ENCODE peak calls at places on chromosomes 4 and X, in six cellular contexts. I, L, C, P, S and X are unnamed samples.

GRCh38 chr4:152663203-152664066 is 16.4 kb downstream of the TMEM154 start:
- DNase-seq in I (no peak), P (no peak), S (no peak), L (no peak), C (peak), X (peak)

GRCh38 chr4:120672558-120673147 is 249.9 kb downstream of the PRDM5 start:
- DNase-seq in S (no peak), L (no peak), I (peak), P (no peak), C (peak), X (no peak)

GRCh38 chrX:22165732-22166457 is 106.8 kb upstream of the CBLL2 start:
- DNase-seq in S (no peak), L (no peak), C (no peak), P (peak), I (no peak), X (no peak)

GRCh38 chr4:26204911-26205368 is 115.9 kb upstream of the RBPJ start:
- DNase-seq in C (peak), P (no peak), L (no peak), I (peak), S (no peak), X (no peak)

GRCh38 chr4:3127129-3127528 is 52.6 kb downstream of the HTT start:
- DNase-seq in C (no peak), I (no peak), P (no peak), S (no peak), L (no peak), X (no peak)

GRCh38 chrX:44871114-44871645 is 1.8 kb upstream of the KDM6A start:
- DNase-seq in L (no peak), P (peak), S (no peak), I (no peak), C (peak), X (no peak)

GRCh38 chr4:25439913-25440477 is 62.9 kb downstream of the ANAPC4 start:
- DNase-seq in P (peak), L (no peak), C (peak), S (no peak), I (peak), X (peak)

GRCh38 chr4:38377195-38377594 is 286.8 kb upstream of the KLF3 start:
- DNase-seq in S (no peak), I (no peak), C (no peak), L (no peak), P (no peak), X (no peak)

GRCh38 chr4:52545099-52546069 is 113.7 kb downstream of the USP46 start:
- DNase-seq in C (peak), S (peak), L (peak), I (peak), P (peak), X (peak)

GRCh38 chr4:163542275-163542674 is 47.8 kb downstream of the TMA16 start:
- DNase-seq in I (no peak), L (no peak), P (peak), S (no peak), C (no peak), X (no peak)

GRCh38 chr4:53913771-53914170 is 150.6 kb downstream of the CHIC2 start:
- DNase-seq in C (no peak), S (no peak), P (peak), I (no peak), L (no peak), X (no peak)

GRCh38 chrX:70313503-70313902 is 23.6 kb downstream of the KIF4A start:
- DNase-seq in I (no peak), L (no peak), P (no peak), C (no peak), S (no peak), X (no peak)

GRCh38 chrX:147602297-147602696 is 309.4 kb upstream of the FMR1 start:
- DNase-seq in P (peak), L (no peak), C (no peak), I (peak), S (no peak), X (no peak)

GRCh38 chr4:38449506-38450174 is 214.4 kb upstream of the KLF3 start:
- DNase-seq in S (no peak), L (no peak), C (peak), P (peak), I (peak), X (no peak)

GRCh38 chr4:7422098-7422897 is 12.4 kb downstream of the PSAPL1 start:
- DNase-seq in I (no peak), P (no peak), L (peak), C (no peak), S (peak), X (no peak)

GRCh38 chr4:40055379-40055872 is 1.2 kb upstream of the N4BP2 start:
- DNase-seq in C (no peak), I (no peak), L (no peak), S (no peak), P (no peak), X (peak)

GRCh38 chr4:4507403-4507802 is 34.4 kb downstream of the STX18 start:
- DNase-seq in L (no peak), I (no peak), C (no peak), P (no peak), S (no peak), X (no peak)

GRCh38 chr4:148793221-148793620 is 351.0 kb upstream of the NR3C2 start:
- DNase-seq in I (no peak), L (no peak), P (no peak), S (no peak), C (no peak), X (no peak)

GRCh38 chr4:126664839-126665238 is 967.9 kb upstream of the INTU start:
- DNase-seq in I (no peak), S (no peak), P (no peak), C (no peak), L (no peak), X (no peak)

GRCh38 chr4:81376720-81377119 is 95.0 kb downstream of the RASGEF1B start:
- DNase-seq in I (no peak), P (no peak), C (no peak), S (no peak), L (no peak), X (no peak)

GRCh38 chrX:34365482-34365881 is 233.4 kb upstream of the FAM47A start:
- DNase-seq in S (no peak), P (peak), C (peak), I (peak), L (no peak), X (no peak)

GRCh38 chr4:185592845-185593488 is 57.7 kb upstream of the PDLIM3 start:
- DNase-seq in P (peak), L (no peak), I (peak), S (no peak), C (no peak), X (no peak)

GRCh38 chrX:101223226-101223625 is 3.6 kb downstream of the DRP2 start:
- DNase-seq in P (no peak), S (no peak), C (no peak), L (no peak), I (no peak), X (no peak)

GRCh38 chr4:121428721-121429120 is 47.9 kb upstream of the QRFPR start:
- DNase-seq in I (no peak), P (peak), L (no peak), S (no peak), C (no peak), X (no peak)

GRCh38 chr4:62544428-62544827 is 1344.3 kb downstream of the ADGRL3 start:
- DNase-seq in I (no peak), C (no peak), S (no peak), L (no peak), P (no peak), X (no peak)

GRCh38 chrX:22097295-22097694 is 65.2 kb downstream of the PHEX start:
- DNase-seq in L (no peak), P (peak), I (no peak), C (no peak), S (no peak), X (no peak)

GRCh38 chr4:151527699-151528098 is 118.7 kb downstream of the FHIP1A start:
- DNase-seq in C (no peak), S (no peak), P (no peak), I (no peak), L (no peak), X (no peak)

GRCh38 chr4:151530230-151530629 is 121.3 kb downstream of the FHIP1A start:
- DNase-seq in L (no peak), C (no peak), P (peak), I (no peak), S (no peak), X (no peak)

GRCh38 chr4:151529187-151529586 is 120.2 kb downstream of the FHIP1A start:
- DNase-seq in L (no peak), C (no peak), I (no peak), P (no peak), S (no peak), X (no peak)

GRCh38 chr4:151532001-151532708 is 123.2 kb downstream of the FHIP1A start:
- DNase-seq in C (no peak), P (no peak), I (no peak), L (no peak), S (no peak), X (no peak)

GRCh38 chr4:151530783-151531182 is 121.8 kb downstream of the FHIP1A start:
- DNase-seq in I (no peak), L (no peak), S (no peak), P (peak), C (no peak), X (no peak)
- TF ChIP-seq CTCF in I (peak), L (peak), S (no peak), P (peak), C (peak), X (no peak)

GRCh38 chr4:169611991-169612868 is at the start of gene NEK1:
- DNase-seq in C (peak), I (peak), S (peak), P (peak), L (peak), X (peak)
- TF ChIP-seq CTCF in C (no peak), I (no peak), S (no peak), P (no peak), L (no peak), X (no peak)

GRCh38 chrX:74063426-74064155 is 240.4 kb upstream of the ZCCHC13 start:
- DNase-seq in I (no peak), P (peak), L (no peak), S (no peak), C (no peak), X (no peak)

GRCh38 chrX:74061879-74062278 is 242.1 kb upstream of the ZCCHC13 start:
- DNase-seq in L (no peak), I (no peak), P (peak), C (no peak), S (no peak), X (no peak)

DNA sequence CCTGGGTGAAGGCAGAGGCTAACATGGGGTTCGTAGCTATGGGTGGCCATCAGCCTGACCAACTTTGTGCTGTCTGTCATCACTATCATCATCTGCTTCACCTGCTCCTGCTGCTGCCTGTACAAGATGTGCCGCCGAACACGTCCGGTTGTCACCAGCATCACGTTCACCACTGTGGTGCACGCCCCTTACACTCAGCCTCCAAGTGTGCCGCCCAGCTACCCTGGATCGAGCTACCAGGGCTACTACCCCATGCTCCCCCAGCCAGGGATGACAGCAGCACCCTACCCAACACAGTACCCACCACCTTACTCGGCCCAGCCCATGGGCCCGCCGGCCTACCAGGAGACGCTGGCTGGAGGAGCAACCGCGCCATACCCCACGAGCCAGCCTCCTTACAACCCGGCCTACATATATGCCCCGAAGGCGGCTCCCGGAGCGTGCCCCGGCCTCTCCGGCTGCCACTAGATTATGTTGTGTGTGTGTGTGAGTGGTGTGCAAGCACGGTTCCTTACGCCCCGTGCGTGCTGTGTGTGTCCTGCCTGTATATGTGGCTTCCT is 238.1 kb upstream of the ZCCHC13 start:
- DNase-seq in L (no peak), C (no peak), S (no peak), P (no peak), I (no peak), X (no peak)
- TF ChIP-seq CTCF in L (no peak), C (no peak), S (no peak), P (no peak), I (no peak), X (no peak)

DNA sequence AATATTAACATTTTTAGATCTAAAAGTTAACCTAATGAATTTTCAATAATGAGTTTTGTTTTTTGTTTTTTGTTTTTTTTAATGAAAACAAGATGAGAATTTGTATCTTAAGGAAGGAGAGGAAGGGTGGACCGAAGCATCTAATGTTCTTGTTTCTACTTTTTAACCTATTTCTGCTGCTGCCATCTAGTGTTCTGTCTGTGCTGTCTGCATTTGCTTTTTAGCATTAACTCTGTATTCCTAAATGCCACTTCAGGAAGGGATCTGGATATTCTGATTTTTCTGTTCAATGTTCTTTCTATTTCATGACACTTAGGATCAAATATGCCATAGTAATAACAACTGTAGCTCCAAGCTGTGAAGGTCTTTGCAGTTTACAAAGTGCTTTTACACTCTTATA is 161.7 kb downstream of the BRWD3 start:
- DNase-seq in P (peak), S (no peak), C (no peak), I (peak), L (no peak), X (no peak)
- TF ChIP-seq CTCF in P (peak), S (no peak), C (peak), I (peak), L (peak), X (peak)

GRCh38 chr4:102826890-102827673 is at the start of gene UBE2D3:
- DNase-seq in S (peak), C (peak), L (peak), P (peak), I (peak), X (peak)
- TF ChIP-seq CTCF in S (peak), C (no peak), L (peak), P (no peak), I (peak), X (peak)

GRCh38 chrX:76420237-76420636 is 7.3 kb upstream of the MAGEE1 start:
- DNase-seq in I (no peak), S (no peak), C (no peak), P (no peak), L (no peak), X (no peak)
- TF ChIP-seq CTCF in I (no peak), S (no peak), C (peak), P (no peak), L (peak), X (no peak)

DNA sequence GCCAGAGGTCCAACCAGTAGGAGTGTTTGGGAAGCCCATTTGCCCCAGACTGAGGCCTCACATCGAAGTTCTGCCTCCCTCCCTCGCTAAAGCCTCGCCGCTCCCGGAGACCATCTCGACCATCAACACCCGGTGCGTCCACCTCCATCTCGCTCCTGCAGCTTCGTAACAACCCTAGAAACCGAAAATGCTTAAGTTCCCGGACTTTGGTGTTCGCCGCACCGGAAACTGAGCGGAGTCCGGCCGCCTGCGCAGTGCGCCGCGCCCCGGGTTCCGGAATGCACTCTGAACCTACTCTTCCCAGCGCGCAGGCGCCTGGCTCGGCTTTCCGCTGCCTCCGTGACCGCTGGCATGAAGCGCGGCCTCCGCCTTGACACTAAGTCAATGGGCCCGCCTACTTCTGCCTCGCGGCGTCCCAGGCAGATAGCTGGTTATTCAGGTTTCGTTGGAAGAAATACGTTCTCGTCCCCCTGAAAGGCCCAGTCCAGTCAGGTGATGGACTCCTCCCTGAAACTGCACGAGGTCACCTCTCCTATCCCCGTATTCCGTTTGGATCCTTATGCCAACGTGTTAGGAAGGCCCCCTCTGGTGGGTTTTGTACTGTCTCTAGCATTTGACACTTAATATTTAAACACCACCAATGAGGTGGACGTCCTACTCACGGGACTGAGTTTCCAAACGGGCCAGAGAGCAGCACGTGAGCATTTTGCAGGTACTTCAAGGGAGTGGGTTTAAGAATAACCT is 21.4 kb downstream of the FABP2 start:
- DNase-seq in I (peak), S (peak), P (peak), L (peak), C (peak), X (peak)
- TF ChIP-seq CTCF in I (peak), S (no peak), P (no peak), L (peak), C (peak), X (no peak)

GRCh38 chrX:47864785-47865184 is 28.1 kb downstream of the ZNF81 start:
- DNase-seq in L (no peak), I (no peak), S (no peak), P (no peak), C (no peak), X (no peak)

GRCh38 chrX:47863187-47863586 is 26.5 kb downstream of the ZNF81 start:
- DNase-seq in L (no peak), I (no peak), S (peak), C (no peak), P (peak), X (no peak)

GRCh38 chrX:47859686-47860085 is 23.0 kb downstream of the ZNF81 start:
- DNase-seq in S (no peak), C (no peak), I (no peak), P (no peak), L (no peak), X (no peak)

DNA sequence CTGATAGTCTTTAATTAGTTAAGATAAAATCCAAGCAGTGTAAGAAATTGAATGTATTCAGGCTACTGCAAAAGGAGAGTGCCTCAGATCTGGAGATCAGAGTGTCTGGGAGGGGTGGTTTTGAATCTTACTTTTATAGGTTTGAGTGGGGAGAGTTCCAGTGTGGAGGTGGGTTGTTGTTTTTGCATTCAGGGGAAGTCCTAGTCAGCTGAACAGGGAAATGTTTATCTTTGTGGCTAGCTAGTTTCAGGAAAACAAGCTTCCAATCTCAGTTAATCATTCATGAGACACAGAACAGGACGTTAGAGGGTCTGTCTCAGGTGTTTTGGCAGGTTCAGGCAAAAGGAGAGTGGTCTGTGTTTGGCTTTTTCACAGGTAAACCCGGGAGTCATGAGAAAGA is 26.0 kb downstream of the ZNF81 start:
- DNase-seq in C (no peak), I (no peak), P (no peak), S (no peak), L (no peak), X (no peak)
- TF ChIP-seq CTCF in C (no peak), I (no peak), P (no peak), S (no peak), L (no peak), X (no peak)

GRCh38 chr4:47972721-47973120 is 43.8 kb downstream of the CNGA1 start:
- DNase-seq in L (no peak), C (no peak), P (peak), S (no peak), I (no peak), X (no peak)
- TF ChIP-seq CTCF in L (no peak), C (no peak), P (no peak), S (no peak), I (no peak), X (no peak)

DNA sequence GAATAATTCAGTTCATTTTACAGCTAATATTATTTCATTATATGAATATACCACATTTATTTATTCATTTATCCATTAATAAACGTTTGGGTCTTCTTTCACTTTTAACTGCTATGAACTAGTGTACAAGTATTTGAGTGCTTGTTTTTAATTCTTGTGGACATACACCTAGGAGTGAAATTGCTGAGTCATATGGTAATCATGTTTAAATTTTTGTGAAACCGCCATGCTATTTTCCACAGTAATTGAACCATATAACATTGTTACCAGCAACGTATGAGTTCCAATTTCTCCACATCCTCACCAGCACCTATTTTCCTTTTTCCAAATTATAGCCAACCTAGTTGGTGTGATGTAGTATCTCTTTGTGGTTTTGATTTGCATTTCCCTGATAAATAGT is 388.2 kb downstream of the MAGEE1 start:
- DNase-seq in P (no peak), I (no peak), C (no peak), L (no peak), S (no peak), X (no peak)
- TF ChIP-seq CTCF in P (no peak), I (no peak), C (no peak), L (no peak), S (no peak), X (no peak)